ENCODE peak calls at places on chromosomes 11 and 22, in four cellular contexts. N, F, H and A are unnamed samples.

GRCh38 chr22:30474683-30475424 is 3.0 kb upstream of the SEC14L3 start:
- DNase-seq in H (no peak), F (no peak), N (no peak), A (no peak)

GRCh38 chr11:108160970-108161566 is 39.7 kb downstream of the ACAT1 start:
- DNase-seq in H (no peak), F (no peak), N (no peak), A (no peak)

GRCh38 chr22:23652286-23652685 is 20.2 kb upstream of the DRICH1 start:
- DNase-seq in F (no peak), N (no peak), H (no peak), A (no peak)

GRCh38 chr11:65965986-65966762 is 4.6 kb downstream of the SART1 start:
- DNase-seq in N (no peak), F (no peak), H (no peak), A (no peak)

GRCh38 chr11:10325398-10326079 is 20.7 kb downstream of the ADM start:
- DNase-seq in N (no peak), F (no peak), H (no peak), A (peak; percentile 90)

GRCh38 chr11:95650271-95650670 is 139.3 kb downstream of the FAM76B start:
- DNase-seq in H (no peak), F (no peak), N (no peak), A (peak; percentile 38)

GRCh38 chr11:126925321-126926093 is 75.1 kb downstream of the KIRREL3 start:
- DNase-seq in F (no peak), N (no peak), H (no peak), A (no peak)

GRCh38 chr22:47129902-47130301 is 367.5 kb downstream of the TBC1D22A start:
- DNase-seq in F (peak; percentile 75), N (no peak), H (no peak), A (no peak)

GRCh38 chr22:39453765-39454378 is 2.9 kb upstream of the MGAT3 start:
- DNase-seq in N (no peak), H (no peak), F (no peak), A (no peak)

GRCh38 chr22:47589271-47590250 is 827.1 kb downstream of the TBC1D22A start:
- DNase-seq in H (peak; percentile 26), N (no peak), F (no peak), A (no peak)

GRCh38 chr22:16969508-16970327 is 38.3 kb downstream of the GAB4 start:
- DNase-seq in N (no peak), F (no peak), H (no peak), A (no peak)

GRCh38 chr22:38798496-38798895 is 4.6 kb upstream of the DNAL4 start:
- DNase-seq in F (no peak), H (no peak), N (no peak), A (no peak)

GRCh38 chr22:50057292-50057867 is 718 bp downstream of the TTLL8 start:
- DNase-seq in F (no peak), N (no peak), H (no peak), A (no peak)

GRCh38 chr11:110467556-110467955 is 37.8 kb downstream of the FDX1 start:
- DNase-seq in F (no peak), N (no peak), H (no peak), A (no peak)

GRCh38 chr11:62061356-62062222 is 62.2 kb upstream of the INCENP start:
- DNase-seq in F (peak; percentile 41), N (no peak), H (no peak), A (no peak)

GRCh38 chr11:68314886-68315580 is 2.6 kb downstream of the LRP5 start:
- DNase-seq in H (peak; percentile 92), N (peak; percentile 58), F (no peak), A (peak; percentile 60)

GRCh38 chr11:93537767-93538261 is 5.4 kb downstream of the SMCO4 start:
- DNase-seq in F (peak; percentile 45), N (no peak), H (peak; percentile 93), A (no peak)

GRCh38 chr11:34366522-34366921 is 8.7 kb upstream of the ABTB2 start:
- DNase-seq in N (no peak), H (no peak), F (no peak), A (peak; percentile 14)

GRCh38 chr11:108593910-108594434 is 404 bp upstream of the EXPH5 start:
- DNase-seq in F (no peak), H (no peak), N (no peak), A (no peak)

GRCh38 chr22:29328566-29329500 is 13.3 kb upstream of the RASL10A start:
- DNase-seq in N (no peak), F (no peak), H (no peak), A (no peak)

GRCh38 chr22:46002757-46003270 is 25.9 kb upstream of the WNT7B start:
- DNase-seq in N (no peak), F (no peak), H (no peak), A (no peak)

GRCh38 chr22:46649176-46650077 is 29.2 kb downstream of the GRAMD4 start:
- DNase-seq in N (no peak), F (peak; percentile 81), H (peak; percentile 85), A (no peak)

GRCh38 chr11:64074239-64074638 is 38.5 kb downstream of the FLRT1 start:
- DNase-seq in F (no peak), N (no peak), H (no peak), A (no peak)

GRCh38 chr11:56932572-56933235 is 56.0 kb upstream of the OR5AK2 start:
- DNase-seq in H (no peak), N (no peak), F (peak; percentile 19), A (no peak)

GRCh38 chr11:95922536-95923440 is 1.1 kb downstream of the MTMR2 start:
- DNase-seq in F (no peak), N (no peak), H (no peak), A (peak; percentile 48)

GRCh38 chr22:31328545-31328960 is 17.6 kb downstream of the PATZ1 start:
- DNase-seq in N (no peak), H (no peak), F (no peak), A (no peak)

DNA sequence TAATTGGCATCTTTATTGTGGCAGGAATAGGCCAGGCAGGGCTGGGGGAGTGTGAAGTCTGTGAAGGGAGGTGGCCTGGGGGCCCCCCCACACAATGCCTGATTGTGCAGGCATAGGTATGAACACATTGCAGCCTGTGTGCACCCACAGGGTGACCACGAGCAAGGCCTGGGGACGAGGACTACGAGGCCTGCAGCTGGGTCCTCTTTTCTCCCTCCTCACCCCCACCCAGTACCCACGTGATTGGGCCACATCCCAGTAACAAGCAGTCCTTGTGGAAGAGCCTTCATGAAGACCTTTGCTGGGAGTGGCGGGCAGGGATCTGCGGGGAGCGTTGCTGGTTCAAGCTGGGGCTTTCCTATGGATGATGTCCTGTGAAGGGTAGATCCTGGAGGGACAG is 29.3 kb downstream of the ZBTB16 start:
- DNase-seq in N (no peak), F (no peak), H (no peak), A (no peak)
- H3K4me1 ChIP-seq in N (peaks cover 12% of the 10 kb centered on the region), F (peaks cover 39% of the 10 kb centered on the region), H (no peaks in the 10 kb centered on the region), A (peaks cover 29% of the 10 kb centered on the region)

DNA sequence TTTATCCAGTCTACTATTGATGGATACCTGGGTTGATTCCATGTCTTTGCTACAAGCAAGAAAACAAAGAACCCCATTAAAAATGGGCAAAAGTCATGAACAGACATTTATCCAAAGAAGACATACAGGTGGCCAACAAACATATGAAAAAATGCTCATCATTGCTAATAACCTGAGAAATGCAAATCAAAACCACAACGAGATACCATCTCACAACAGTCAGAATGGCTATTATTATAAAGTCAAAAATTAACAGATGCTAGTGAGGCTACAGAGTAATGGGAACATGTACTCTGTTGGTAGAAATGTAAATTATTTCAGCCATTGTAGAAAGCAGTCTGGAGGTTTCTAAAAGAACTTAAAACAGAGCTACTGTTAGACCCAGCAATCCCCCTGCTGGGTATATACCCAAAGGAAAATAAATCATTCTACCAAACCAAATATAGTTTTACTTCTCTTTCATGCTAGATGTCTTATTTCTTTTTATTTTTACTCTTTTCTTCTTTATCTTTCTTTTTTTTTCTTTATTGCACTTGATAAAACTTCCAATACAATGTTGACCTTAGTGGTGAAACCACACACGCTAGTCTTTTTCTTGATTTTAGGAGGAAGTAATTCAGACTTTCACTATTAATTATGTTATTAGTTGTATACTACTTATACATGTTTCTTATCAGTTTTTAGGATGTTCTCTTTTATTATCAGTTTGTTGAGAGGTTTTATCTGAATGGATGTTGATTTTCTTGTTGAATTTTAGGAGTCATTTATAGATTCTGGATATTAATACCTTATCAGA is 14.3 kb downstream of the TRIM22 start:
- DNase-seq in F (no peak), N (no peak), H (no peak), A (no peak)
- TF ChIP-seq POLR2A in F (no peak), N (no peak), H (no peak), A (no peak)

DNA sequence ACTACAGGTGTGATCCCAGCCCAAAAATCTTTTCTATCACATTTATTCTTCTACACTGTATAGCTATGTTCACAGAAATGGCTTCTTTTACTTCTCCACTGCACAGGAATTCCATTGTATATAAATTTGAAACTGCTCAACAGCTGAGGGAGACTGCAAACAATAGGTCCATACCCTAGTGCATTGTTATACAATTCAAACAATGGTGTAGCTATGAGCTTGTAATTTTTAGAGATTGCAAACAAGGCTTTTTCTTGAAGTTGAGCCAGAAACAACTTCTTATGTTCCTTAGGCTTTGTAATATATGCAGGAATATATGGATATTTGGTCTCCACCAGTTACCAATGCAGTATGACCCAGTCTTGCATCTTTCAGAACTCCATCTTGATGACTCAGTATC is 19.5 kb upstream of the SIK3 start:
- DNase-seq in H (no peak), N (no peak), F (no peak), A (peak; percentile 64)
- H3K4me1 ChIP-seq in H (no peaks in the 10 kb centered on the region), N (no peaks in the 10 kb centered on the region), F (no peaks in the 10 kb centered on the region), A (no peaks in the 10 kb centered on the region)

GRCh38 chr11:114036156-114036811 is 23.2 kb upstream of the ZBTB16 start:
- DNase-seq in N (peak; percentile 84), F (peak; percentile 87), H (peak; percentile 89), A (peak; percentile 73)
- TF ChIP-seq POLR2A in N (no peak), F (no peak), H (peak; percentile 38), A (no peak)

DNA sequence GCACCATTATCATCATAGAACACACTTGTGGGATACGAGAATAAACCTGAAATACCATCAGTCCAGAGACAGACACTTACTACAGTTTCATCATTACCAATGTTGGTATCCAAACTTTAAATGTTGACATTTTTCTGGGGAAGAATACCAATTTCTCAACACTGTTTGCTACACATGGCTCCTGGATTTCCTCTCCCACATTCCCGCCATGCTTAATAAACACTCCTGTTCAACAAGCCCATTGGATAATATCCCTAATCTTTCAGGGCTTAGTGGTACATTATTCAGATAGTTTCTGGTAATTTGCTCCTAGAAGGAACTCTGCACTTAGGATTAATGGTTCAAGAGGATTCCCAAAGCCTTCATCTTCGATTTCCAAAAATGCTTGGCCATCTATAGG is 48.2 kb downstream of the CSF2RB start:
- DNase-seq in N (no peak), F (no peak), H (no peak), A (no peak)
- H3K4me1 ChIP-seq in N (no peaks in the 10 kb centered on the region), F (no peaks in the 10 kb centered on the region), H (no peaks in the 10 kb centered on the region), A (no peaks in the 10 kb centered on the region)

DNA sequence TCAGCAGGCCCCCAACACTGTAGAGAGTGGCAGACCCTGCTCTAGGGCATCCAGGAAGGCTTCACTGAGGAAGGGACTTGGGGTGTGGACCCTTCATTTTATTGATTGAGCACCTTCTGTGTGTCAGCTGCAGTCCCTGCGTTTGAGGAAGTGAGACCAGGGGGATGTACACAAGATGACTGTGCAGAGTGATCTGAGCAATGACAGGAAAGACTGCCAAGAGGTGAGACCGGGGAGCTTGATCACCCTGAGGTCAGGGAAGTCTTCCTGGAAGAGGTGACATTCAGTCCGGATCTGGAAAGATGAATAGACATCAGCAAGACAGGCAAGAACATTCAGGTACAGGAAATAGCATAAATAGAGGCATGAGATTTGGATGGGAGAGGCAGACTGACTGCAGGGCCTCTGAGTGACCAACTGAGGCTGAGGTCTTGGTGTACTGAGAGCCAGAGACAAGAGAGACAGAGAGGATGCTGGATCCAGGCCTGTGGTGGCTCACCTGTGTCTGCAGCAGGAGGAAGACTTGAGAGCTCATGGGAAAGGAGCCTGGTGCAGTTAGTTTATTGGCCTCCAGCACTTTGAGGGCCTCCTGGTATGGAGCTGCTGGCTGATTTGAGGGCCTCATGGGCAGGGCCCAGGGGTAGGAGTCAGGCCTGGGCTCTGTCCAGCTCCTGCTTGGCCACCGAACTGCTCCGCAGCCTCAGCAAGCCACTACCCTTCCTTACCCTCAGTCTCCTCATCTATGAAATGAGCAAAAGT is 5.2 kb downstream of the DGAT2 start:
- DNase-seq in H (no peak), N (peak; percentile 0), F (no peak), A (no peak)
- TF ChIP-seq POLR2A in H (no peak), N (no peak), F (no peak), A (no peak)